ENCODE peak calls at places on chromosomes 5 and 9, in five cellular contexts. P, R, G, C and N are unnamed samples.

GRCh38 chr5:12647613-12648012 is 743.4 kb upstream of the CTNND2 start:
- DNase-seq in C (no peak), G (no peak), P (no peak), R (no peak), N (no peak)

GRCh38 chr5:147972441-147972840 is 66.1 kb upstream of the C5orf46 start:
- DNase-seq in R (no peak), P (no peak), G (no peak), C (no peak), N (no peak)

GRCh38 chr9:126860077-126860756 is at the start of gene ZBTB34:
- DNase-seq in C (peak; percentile 81), R (peak; percentile 96), G (peak; percentile 77), P (no peak), N (peak; percentile 64)

GRCh38 chr9:92480332-92480771 is 2.0 kb downstream of the ASPN start:
- DNase-seq in P (no peak), C (no peak), R (no peak), G (no peak), N (no peak)

GRCh38 chr9:135020481-135021392 is 66.7 kb upstream of the OLFM1 start:
- DNase-seq in P (no peak), G (no peak), C (no peak), R (no peak), N (no peak)

GRCh38 chr9:38020251-38021076 is 48.6 kb downstream of the SHB start:
- DNase-seq in C (no peak), R (no peak), P (no peak), G (no peak), N (no peak)

GRCh38 chr5:68239485-68239884 is 23.9 kb downstream of the PIK3R1 start:
- DNase-seq in R (peak; percentile 72), P (no peak), C (peak; percentile 87), G (peak; percentile 63), N (peak; percentile 80)

GRCh38 chr9:116208417-116209232 is 55.0 kb downstream of the PAPPA start:
- DNase-seq in G (no peak), R (no peak), P (no peak), C (no peak), N (no peak)

GRCh38 chr5:107669543-107670027 is 1.2 kb downstream of the EFNA5 start:
- DNase-seq in C (peak; percentile 67), R (peak; percentile 65), P (no peak), G (peak; percentile 39), N (peak; percentile 57)

GRCh38 chr5:145548097-145548496 is 287.0 kb downstream of the PRELID2 start:
- DNase-seq in C (no peak), R (no peak), G (no peak), P (no peak), N (no peak)

DNA sequence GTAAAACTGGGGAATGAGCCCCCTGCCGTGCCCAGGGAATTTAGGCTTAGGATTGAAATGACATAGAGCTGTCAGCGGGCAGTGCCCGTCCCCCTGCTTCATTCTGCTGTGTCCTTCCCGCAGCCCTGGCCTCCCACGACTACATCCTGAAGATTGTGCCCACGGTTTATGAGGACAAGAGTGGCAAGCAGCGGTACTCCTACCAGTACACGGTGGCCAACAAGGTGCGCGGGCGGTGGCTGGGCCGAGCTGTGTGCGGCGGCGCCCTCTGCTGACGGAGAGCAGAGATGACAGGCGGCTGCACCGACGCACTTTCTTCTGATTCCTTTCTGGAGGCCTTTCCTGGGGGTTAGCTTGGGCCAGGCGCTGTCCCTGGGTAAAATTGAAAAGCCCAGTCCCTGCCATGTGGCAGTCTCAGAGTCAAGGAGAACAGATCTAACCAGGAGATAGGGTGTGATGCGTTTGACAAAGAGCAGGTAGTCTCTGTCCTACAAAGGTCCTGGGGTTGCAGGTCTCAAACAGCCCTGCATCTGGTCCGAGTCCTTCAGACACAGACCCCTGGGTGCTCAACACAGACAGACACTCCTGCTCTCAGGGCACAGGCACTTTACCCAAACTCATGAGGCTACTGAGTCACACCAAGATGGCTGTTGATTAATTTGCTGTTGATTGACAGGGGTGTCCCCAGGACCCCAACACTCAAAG is 26.8 kb upstream of the RPL26L1 start:
- DNase-seq in R (peak; percentile 86), P (no peak), G (peak; percentile 86), C (peak; percentile 87), N (peak; percentile 73)
- H3K27ac ChIP-seq in R (no peak overlapping the region), P (peak overlapping the region; percentile 89), G (no peak overlapping the region), C (peak overlapping the region; percentile 75), N (peak overlapping the region; percentile 31)

DNA sequence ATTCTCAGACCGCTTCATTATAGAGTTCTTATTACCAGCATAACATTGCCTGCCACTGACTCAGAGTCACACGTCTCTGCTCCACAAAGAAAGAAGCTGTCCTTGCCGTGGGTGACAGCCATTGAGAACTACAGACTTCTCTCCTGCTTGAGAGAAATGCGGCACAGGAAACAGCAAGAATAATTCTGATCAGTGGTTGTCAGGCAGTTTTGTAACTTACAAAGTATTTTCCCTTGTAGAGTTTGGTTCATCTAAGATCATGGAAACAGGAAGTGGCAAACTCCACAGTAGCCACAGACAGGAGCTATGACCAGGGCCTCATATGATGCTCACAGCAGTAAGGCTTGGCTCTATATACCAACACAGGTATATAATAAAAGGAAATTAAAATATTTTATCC is 47.1 kb downstream of the KCNV2 start:
- DNase-seq in P (no peak), G (no peak), C (no peak), R (no peak), N (no peak)
- H3K4me3 ChIP-seq in P (no peak overlapping the region), G (no peak overlapping the region), C (no peak overlapping the region), R (no peak overlapping the region), N (no peak overlapping the region)

DNA sequence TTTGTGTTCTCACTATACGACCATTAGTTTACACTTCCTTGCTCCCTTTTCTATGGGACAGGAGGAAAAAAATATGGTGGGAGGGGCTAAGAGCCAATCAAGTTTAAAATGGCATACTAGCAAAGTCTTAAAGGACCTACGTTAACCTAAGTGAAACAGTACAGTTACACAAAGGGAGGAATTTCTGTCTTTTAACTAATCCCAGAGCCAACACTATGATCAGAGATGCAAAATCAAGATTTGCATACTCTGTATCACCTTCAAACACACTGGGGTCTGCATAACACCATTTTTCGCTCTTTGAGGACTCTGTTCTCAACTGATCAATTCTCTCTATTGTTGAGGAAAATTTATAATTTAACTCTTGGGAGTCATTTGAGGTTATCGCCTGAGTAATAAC is 49.8 kb downstream of the ALDH1A1 start:
- DNase-seq in P (no peak), C (no peak), R (no peak), G (no peak), N (no peak)
- H3K27ac ChIP-seq in P (no peak overlapping the region), C (no peak overlapping the region), R (no peak overlapping the region), G (no peak overlapping the region), N (no peak overlapping the region)

GRCh38 chr9:36987409-36987808 is 46.7 kb downstream of the PAX5 start:
- DNase-seq in C (peak; percentile 31), P (no peak), R (no peak), G (no peak), N (no peak)

GRCh38 chr9:36986548-36987408 is 47.3 kb downstream of the PAX5 start:
- DNase-seq in G (no peak), P (no peak), R (no peak), C (peak; percentile 54), N (no peak)

GRCh38 chr9:36985769-36986547 is 48.1 kb downstream of the PAX5 start:
- DNase-seq in R (peak; percentile 72), C (peak; percentile 46), P (no peak), G (no peak), N (no peak)

GRCh38 chr9:36987891-36988290 is 46.2 kb downstream of the PAX5 start:
- DNase-seq in R (no peak), G (no peak), C (peak; percentile 11), P (no peak), N (no peak)

DNA sequence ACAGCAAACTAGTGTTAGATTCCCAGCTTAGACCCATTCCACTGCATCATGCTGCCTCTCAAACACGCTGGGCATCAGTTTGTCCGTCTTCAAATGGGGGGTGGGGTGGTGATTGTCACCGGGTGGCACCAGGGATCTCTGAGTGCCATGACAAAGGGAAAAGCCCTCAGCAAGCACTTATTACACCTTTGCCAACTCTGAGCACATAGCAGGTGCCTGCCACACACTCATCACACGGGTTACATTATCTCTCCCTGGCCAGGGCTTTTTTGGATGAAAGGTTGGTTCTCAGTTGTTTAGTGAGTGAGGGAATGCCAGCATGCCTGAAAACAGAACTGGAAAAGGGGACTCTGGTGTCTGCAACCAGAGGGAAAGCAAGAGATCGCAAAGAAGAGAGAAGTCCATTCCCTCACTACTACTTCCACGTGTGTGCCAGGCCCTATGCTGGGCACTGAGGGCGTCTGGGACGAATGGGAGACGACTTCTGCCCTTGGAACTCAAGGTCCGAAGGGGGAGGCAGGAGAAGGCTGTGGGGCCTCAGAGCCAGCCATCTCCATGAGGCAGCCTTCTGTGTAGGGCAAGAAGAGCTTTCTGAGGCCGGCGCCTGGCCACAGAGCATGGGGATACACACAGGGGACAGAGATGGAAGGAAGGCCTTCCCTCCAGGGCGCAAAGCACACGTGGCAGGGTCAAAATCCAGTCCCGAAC is 48.9 kb downstream of the PAX5 start:
- DNase-seq in C (peak; percentile 33), R (no peak), G (no peak), P (no peak), N (no peak)
- H3K4me3 ChIP-seq in C (no peak overlapping the region), R (no peak overlapping the region), G (no peak overlapping the region), P (no peak overlapping the region), N (no peak overlapping the region)